ENCODE peak calls at places on chromosome 11, in seven cellular contexts. N is GM12891, Y is sigmoid colon, W is IMR-90, X is HCT116, K is ovary, H is tibial nerve. B is an unnamed sample.

GRCh38 chr11:86874314-86875056 is 74.1 kb downstream of the PRSS23 start:
- DNase-seq in N (no peak), Y (no peak), W (peak), X (no peak), K (no peak), H (no peak), B (no peak)

GRCh38 chr11:68845351-68846002 is 3.8 kb upstream of the CPT1A start:
- DNase-seq in N (no peak), Y (no peak), W (no peak), X (no peak), K (no peak), H (no peak), B (no peak)

GRCh38 chr11:12690663-12691062 is 16.4 kb downstream of the TEAD1 start:
- DNase-seq in N (no peak), Y (no peak), W (no peak), X (no peak), K (no peak), H (no peak), B (no peak)

GRCh38 chr11:61132646-61133045 is 28.6 kb downstream of the VPS37C start:
- DNase-seq in N (no peak), Y (no peak), W (no peak), X (no peak), K (no peak), H (no peak), B (no peak)

GRCh38 chr11:23313001-23313400 is 452.7 kb upstream of the CCDC179 start:
- DNase-seq in N (no peak), Y (no peak), W (no peak), X (no peak), K (no peak), H (no peak), B (no peak)

GRCh38 chr11:765025-765801 is 12.1 kb downstream of the GATD1 start:
- DNase-seq in N (no peak), Y (peak), W (peak), X (peak), K (no peak), H (no peak), B (peak)

GRCh38 chr11:19777342-19778102 is 64.9 kb downstream of the NAV2 start:
- DNase-seq in N (peak), Y (no peak), W (peak), X (no peak), K (no peak), H (no peak), B (no peak)

GRCh38 chr11:69704508-69705245 is 855 bp upstream of the FGF19 start:
- DNase-seq in N (no peak), Y (no peak), W (no peak), X (no peak), K (no peak), H (no peak), B (no peak)

GRCh38 chr11:33257160-33257896 is at the start of gene HIPK3:
- DNase-seq in N (peak), Y (peak), W (peak), X (no peak), K (peak), H (peak), B (peak)
- TF ChIP-seq POLR2A in N (peak), Y (peak), W (peak), X (no peak), K (peak), H (peak), B (peak)

DNA sequence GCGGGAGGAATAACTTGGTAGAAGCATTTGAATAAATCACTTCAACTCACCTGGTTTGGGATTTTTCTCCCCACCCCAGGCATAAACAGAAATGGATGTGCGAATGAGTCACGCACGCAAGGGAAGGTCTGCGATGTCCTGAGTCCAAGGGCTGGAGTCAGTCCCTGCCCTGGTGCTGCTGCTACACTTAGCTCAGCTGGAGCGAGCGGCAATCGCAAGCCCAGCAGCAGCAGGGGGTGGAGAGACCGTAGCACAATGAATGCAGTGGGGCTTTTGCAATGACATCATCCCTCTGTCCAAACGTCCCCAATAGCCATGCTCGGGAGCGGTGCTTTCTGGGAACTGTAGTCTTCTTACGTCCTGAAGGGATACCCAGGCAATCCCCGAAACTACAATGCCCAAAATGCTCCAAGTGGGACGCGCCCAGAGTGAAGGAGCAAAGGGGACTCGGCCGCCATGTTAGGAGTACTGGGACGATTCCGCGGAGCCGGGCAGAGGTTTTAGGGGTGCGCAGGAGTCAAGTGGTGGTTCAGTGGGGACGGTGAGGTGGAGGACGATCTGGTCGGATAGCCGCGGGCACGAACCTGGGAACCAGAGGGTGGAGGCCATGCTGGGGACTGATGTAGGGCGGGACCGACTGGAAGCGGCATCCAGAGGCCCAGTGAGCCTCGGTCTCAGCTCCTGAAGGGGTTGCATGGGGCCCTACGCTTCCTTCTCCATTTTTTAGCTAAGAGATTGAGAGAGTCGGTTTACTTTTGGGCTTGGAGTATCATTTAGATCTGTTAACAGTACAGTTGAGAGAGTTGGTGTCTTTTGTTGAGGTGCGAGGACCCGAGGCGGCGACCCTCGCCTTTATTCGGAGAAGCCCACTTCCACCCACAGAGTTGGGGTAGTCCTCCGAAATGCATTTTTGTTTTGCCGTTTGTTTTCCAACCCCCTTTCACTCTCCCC is at the start of gene RAB30:
- DNase-seq in N (peak), Y (peak), W (peak), X (peak), K (peak), H (peak), B (peak)
- TF ChIP-seq POLR2A in N (peak), Y (peak), W (peak), X (peak), K (peak), H (peak), B (peak)

GRCh38 chr11:66906077-66906929 is 49.4 kb downstream of the LRFN4 start:
- DNase-seq in N (no peak), Y (no peak), W (peak), X (peak), K (peak), H (no peak), B (no peak)
- TF ChIP-seq POLR2A in N (no peak), Y (no peak), W (no peak), X (no peak), K (no peak), H (no peak), B (no peak)

DNA sequence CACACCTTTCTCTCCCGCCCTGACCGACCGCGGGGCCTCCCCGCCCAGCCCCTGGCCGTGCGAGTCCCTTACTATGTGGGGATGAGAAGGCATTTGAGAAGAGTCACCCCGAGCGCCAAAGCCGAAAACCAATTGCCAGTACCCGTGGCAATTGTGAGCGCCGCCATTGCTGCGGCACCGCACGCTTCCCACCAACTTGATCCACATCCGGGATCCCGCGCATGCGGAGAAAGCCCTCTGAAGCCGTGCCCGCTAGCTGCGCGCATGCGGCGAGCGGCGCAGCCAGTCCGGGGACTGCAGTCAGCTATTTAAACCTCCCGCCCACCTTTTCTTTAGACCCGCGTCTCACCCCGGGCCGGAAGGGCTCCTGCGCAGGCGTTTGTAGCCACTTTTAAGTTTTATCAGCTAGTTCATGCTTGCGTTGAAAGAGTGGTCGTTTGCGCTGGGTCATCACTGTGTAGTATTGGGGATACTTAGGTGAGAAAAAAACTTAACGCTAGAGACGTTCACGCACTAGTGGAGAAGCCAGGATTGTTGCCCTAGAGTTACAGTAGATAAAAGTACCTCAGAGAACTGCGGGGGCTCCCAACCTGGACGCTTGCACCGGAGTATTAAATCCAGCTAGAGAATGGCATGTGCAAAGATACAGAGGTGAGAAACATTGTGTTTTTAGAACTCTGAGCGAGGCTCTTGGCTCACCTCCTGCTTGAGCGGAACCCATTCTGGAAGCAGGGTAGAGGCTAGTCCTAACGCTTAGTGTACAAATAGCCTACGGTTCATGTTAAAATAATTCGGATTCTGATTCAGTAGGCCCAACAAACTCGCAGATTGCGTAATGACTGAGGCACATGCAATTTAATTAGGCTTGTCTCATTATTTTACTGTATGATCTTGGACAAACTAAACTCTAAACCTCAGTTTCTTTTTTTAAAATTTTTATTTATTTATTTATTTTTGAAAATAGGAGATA is at the start of gene ALG8:
- DNase-seq in N (peak), Y (peak), W (peak), X (peak), K (peak), H (peak), B (peak)
- TF ChIP-seq POLR2A in N (peak), Y (no peak), W (peak), X (peak), K (peak), H (peak), B (peak)

DNA sequence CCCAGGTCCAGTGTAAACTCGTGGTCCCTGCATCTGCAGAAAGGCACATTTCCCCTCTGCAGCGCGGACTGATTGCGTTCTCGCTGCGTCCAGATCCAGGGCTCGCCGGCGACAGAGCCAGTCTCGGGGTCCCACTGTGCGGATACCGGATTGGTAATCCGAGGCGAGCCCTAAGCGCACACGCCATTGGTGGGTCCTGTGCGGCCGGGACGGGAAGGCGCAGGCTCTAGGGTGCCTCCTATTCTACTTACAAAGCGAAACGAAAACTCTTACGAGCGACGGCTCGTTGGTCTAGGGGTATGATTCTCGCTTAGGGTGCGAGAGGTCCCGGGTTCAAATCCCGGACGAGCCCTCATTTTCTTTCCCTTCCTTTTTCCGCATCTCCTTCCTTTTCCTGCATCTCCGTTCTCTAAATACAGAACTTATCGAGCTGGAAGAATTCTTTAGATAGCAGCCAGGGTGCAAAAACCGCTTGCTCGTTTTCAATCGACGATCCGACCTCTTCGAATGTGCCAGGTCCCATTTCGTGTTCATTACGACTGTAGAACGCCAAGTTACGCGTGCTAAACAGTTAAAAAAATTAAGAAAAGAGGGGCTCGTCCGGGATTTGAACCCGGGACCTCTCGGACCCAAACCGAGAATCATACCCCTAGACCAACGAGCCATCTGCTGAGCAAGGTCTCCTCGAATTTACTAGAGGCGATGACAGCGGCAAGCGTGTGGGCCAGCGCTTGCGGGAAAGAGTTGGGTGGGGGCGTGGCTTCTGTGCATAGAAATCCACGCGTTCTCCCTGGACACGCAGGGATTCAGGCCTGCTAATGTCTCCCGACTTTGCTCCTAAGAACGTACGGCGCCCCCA is 29.2 kb upstream of the WNT11 start:
- DNase-seq in N (peak), Y (peak), W (peak), X (peak), K (peak), H (peak), B (peak)
- TF ChIP-seq POLR2A in N (no peak), Y (peak), W (peak), X (no peak), K (peak), H (peak), B (peak)

B was measured in adrenal gland.